ENCODE peak calls at places on chromosome 22, in nine cellular contexts. C is CD14-positive monocyte; T is stimulated activated CD4-positive, alpha-beta T cell treated with anti-CD3 and anti-CD28 coated beads, Interleukin-12 subunit alpha, Interleukin-12 subunit beta, amount 100 ng/mL, for 4 hours; B is CD8-positive, alpha-beta memory T cell; H is GM10248; Q is GM23248; A is bronchial epithelial cell; U is PC-3; X is GM04504. E is an unnamed sample.

GRCh38 chr22:38452373-38453064 is 2.5 kb downstream of the KCNJ4 start:
- DNase-seq in C (no peak), T (no peak), B (no peak), H (no peak), Q (peak), A (no peak), U (no peak), X (no peak), E (no peak)

GRCh38 chr22:46806789-46807188 is 44.3 kb downstream of the TBC1D22A start:
- DNase-seq in C (no peak), T (no peak), B (no peak), H (no peak), Q (no peak), A (no peak), U (no peak), X (no peak), E (no peak)

GRCh38 chr22:21020802-21021429 is 6.0 kb downstream of the P2RX6 start:
- DNase-seq in C (peak), T (no peak), B (peak), H (peak), Q (peak), A (no peak), U (peak), X (no peak), E (peak)

GRCh38 chr22:19853879-19854777 is 546 bp downstream of the GNB1L start:
- DNase-seq in C (peak), T (no peak), B (peak), H (peak), Q (peak), A (no peak), U (no peak), X (no peak), E (no peak)

GRCh38 chr22:22578702-22579424 is 19.8 kb upstream of the PRAME start:
- DNase-seq in C (no peak), T (no peak), B (no peak), H (no peak), Q (peak), A (peak), U (no peak), X (no peak), E (no peak)

GRCh38 chr22:46088541-46089311 is 61.6 kb upstream of the PPARA start:
- DNase-seq in C (no peak), T (no peak), B (no peak), H (no peak), Q (peak), A (no peak), U (no peak), X (peak), E (no peak)

GRCh38 chr22:20627432-20627831 is 120.0 kb downstream of the MED15 start:
- DNase-seq in C (no peak), T (no peak), B (no peak), H (no peak), Q (no peak), A (no peak), U (no peak), X (no peak), E (no peak)

GRCh38 chr22:37982938-37983859 is 1.2 kb downstream of the SOX10 start:
- DNase-seq in C (no peak), T (no peak), B (no peak), H (no peak), Q (no peak), A (no peak), U (no peak), X (no peak), E (no peak)

GRCh38 chr22:44996648-44997047 is 13.2 kb downstream of the PHF21B start:
- DNase-seq in C (no peak), T (no peak), B (no peak), H (no peak), Q (no peak), A (no peak), U (no peak), X (no peak), E (no peak)

GRCh38 chr22:47189056-47189916 is 426.8 kb downstream of the TBC1D22A start:
- DNase-seq in C (peak), T (no peak), B (no peak), H (no peak), Q (no peak), A (no peak), U (no peak), X (no peak), E (no peak)

GRCh38 chr22:30186535-30186934 is 60.0 kb downstream of the LIF start:
- DNase-seq in C (no peak), T (no peak), B (no peak), H (no peak), Q (no peak), A (no peak), U (no peak), X (no peak), E (no peak)

GRCh38 chr22:44532466-44533025 is 34.5 kb upstream of the RTL6 start:
- DNase-seq in C (no peak), T (no peak), B (no peak), H (no peak), Q (no peak), A (no peak), U (peak), X (no peak), E (no peak)

GRCh38 chr22:27270818-27271510 is 530.6 kb downstream of the MN1 start:
- DNase-seq in C (no peak), T (no peak), B (no peak), H (no peak), Q (no peak), A (no peak), U (no peak), X (no peak), E (no peak)

GRCh38 chr22:30843245-30843644 is 125.3 kb downstream of the MORC2 start:
- DNase-seq in C (no peak), T (no peak), B (no peak), H (no peak), Q (no peak), A (no peak), U (peak), X (no peak), E (no peak)

GRCh38 chr22:45007247-45007945 is 2.4 kb downstream of the PHF21B start:
- DNase-seq in C (no peak), T (no peak), B (no peak), H (no peak), Q (peak), A (no peak), U (no peak), X (no peak), E (no peak)

GRCh38 chr22:19178065-19178658 is 374 bp downstream of the SLC25A1 start:
- DNase-seq in C (no peak), T (peak), B (peak), H (peak), Q (peak), A (peak), U (peak), X (no peak), E (peak)

GRCh38 chr22:41231369-41231768 is 9.4 kb downstream of the CHADL start:
- DNase-seq in C (no peak), T (no peak), B (no peak), H (no peak), Q (no peak), A (no peak), U (no peak), X (no peak), E (no peak)

GRCh38 chr22:17486313-17486712 is 77.0 kb upstream of the SLC25A18 start:
- DNase-seq in C (no peak), T (no peak), B (no peak), H (no peak), Q (no peak), A (no peak), U (no peak), X (no peak), E (no peak)

GRCh38 chr22:31896472-31896871 is 47.9 kb upstream of the YWHAH start:
- DNase-seq in C (no peak), T (no peak), B (no peak), H (no peak), Q (no peak), A (no peak), U (no peak), X (no peak), E (no peak)

GRCh38 chr22:26996156-26996555 is 338.8 kb downstream of the MIAT start:
- DNase-seq in C (no peak), T (no peak), B (no peak), H (no peak), Q (no peak), A (no peak), U (no peak), X (no peak), E (no peak)

GRCh38 chr22:21762712-21763581 is 27.4 kb upstream of the YPEL1 start:
- DNase-seq in C (no peak), T (peak), B (no peak), H (peak), Q (no peak), A (no peak), U (no peak), X (no peak), E (peak)

GRCh38 chr22:35538801-35539321 is 1.8 kb upstream of the RASD2 start:
- DNase-seq in C (no peak), T (peak), B (no peak), H (peak), Q (peak), A (peak), U (peak), X (no peak), E (peak)

GRCh38 chr22:24683671-24684070 is 80.7 kb downstream of the GGT1 start:
- DNase-seq in C (no peak), T (no peak), B (no peak), H (no peak), Q (peak), A (no peak), U (no peak), X (no peak), E (no peak)

GRCh38 chr22:24894998-24895397 is 51.5 kb downstream of the LHFPL7 start:
- DNase-seq in C (no peak), T (no peak), B (no peak), H (no peak), Q (peak), A (peak), U (peak), X (no peak), E (no peak)

GRCh38 chr22:47176573-47177333 is 414.3 kb downstream of the TBC1D22A start:
- DNase-seq in C (peak), T (no peak), B (no peak), H (no peak), Q (no peak), A (no peak), U (no peak), X (no peak), E (no peak)

GRCh38 chr22:41920271-41920976 is 5.5 kb upstream of the SHISA8 start:
- DNase-seq in C (no peak), T (no peak), B (no peak), H (no peak), Q (no peak), A (no peak), U (no peak), X (no peak), E (no peak)

GRCh38 chr22:49855491-49855911 is 1.9 kb downstream of the ZBED4 start:
- DNase-seq in C (no peak), T (no peak), B (no peak), H (no peak), Q (peak), A (peak), U (peak), X (no peak), E (no peak)

GRCh38 chr22:30027791-30028190 is 52.5 kb upstream of the HORMAD2 start:
- DNase-seq in C (no peak), T (no peak), B (no peak), H (no peak), Q (no peak), A (no peak), U (no peak), X (no peak), E (no peak)

GRCh38 chr22:42330953-42331525 is 60.6 kb upstream of the TCF20 start:
- DNase-seq in C (no peak), T (no peak), B (no peak), H (no peak), Q (peak), A (no peak), U (no peak), X (no peak), E (no peak)

GRCh38 chr22:36411589-36412258 is 24.0 kb upstream of the MYH9 start:
- DNase-seq in C (no peak), T (peak), B (no peak), H (no peak), Q (no peak), A (no peak), U (no peak), X (no peak), E (no peak)

GRCh38 chr22:30238661-30239420 is 7.7 kb downstream of the LIF start:
- DNase-seq in C (no peak), T (no peak), B (no peak), H (no peak), Q (peak), A (no peak), U (peak), X (no peak), E (no peak)

GRCh38 chr22:46038516-46039430 is 61.8 kb upstream of the WNT7B start:
- DNase-seq in C (no peak), T (no peak), B (no peak), H (no peak), Q (no peak), A (no peak), U (no peak), X (no peak), E (no peak)

GRCh38 chr22:23531283-23531921 is 48.7 kb downstream of the IGLL1 start:
- DNase-seq in C (no peak), T (no peak), B (no peak), H (no peak), Q (no peak), A (no peak), U (no peak), X (no peak), E (no peak)

GRCh38 chr22:24965822-24966626 is 13.5 kb downstream of the KIAA1671 start:
- DNase-seq in C (no peak), T (no peak), B (no peak), H (no peak), Q (no peak), A (peak), U (peak), X (no peak), E (no peak)

GRCh38 chr22:43050995-43051394 is 36.0 kb upstream of the PACSIN2 start:
- DNase-seq in C (no peak), T (no peak), B (no peak), H (no peak), Q (no peak), A (no peak), U (no peak), X (no peak), E (no peak)

GRCh38 chr22:20943104-20943933 is 23.7 kb upstream of the AIFM3 start:
- DNase-seq in C (no peak), T (no peak), B (no peak), H (no peak), Q (no peak), A (no peak), U (no peak), X (no peak), E (no peak)

GRCh38 chr22:49589811-49590210 is 237.9 kb downstream of the BRD1 start:
- DNase-seq in C (no peak), T (no peak), B (no peak), H (no peak), Q (no peak), A (no peak), U (no peak), X (no peak), E (no peak)

GRCh38 chr22:41366323-41367014 is 15.3 kb upstream of the TEF start:
- DNase-seq in C (no peak), T (no peak), B (no peak), H (no peak), Q (no peak), A (no peak), U (no peak), X (no peak), E (no peak)

GRCh38 chr22:20963201-20964052 is 3.6 kb upstream of the AIFM3 start:
- DNase-seq in C (no peak), T (no peak), B (no peak), H (no peak), Q (no peak), A (no peak), U (no peak), X (no peak), E (no peak)

E was measured in GM19239.